ENCODE peak calls at places on chromosome 13, in seven cellular contexts. B is ascending aorta, W is lower leg skin, C is A549, K is mammary epithelial cell, U is neural progenitor cell, H is IMR-90. A is an unnamed sample.

GRCh38 chr13:35814573-35814972 is 316.6 kb downstream of the DCLK1 start:
- DNase-seq in W (no peak), U (no peak), C (no peak), K (no peak), B (no peak), H (no peak), A (no peak)

GRCh38 chr13:50123862-50124535 is 108.8 kb downstream of the KCNRG start:
- DNase-seq in H (peak; percentile 97), B (peak; percentile 92), C (peak; percentile 93), W (peak; percentile 71), K (peak; percentile 92), U (peak; percentile 81), A (peak; percentile 90)

GRCh38 chr13:24108615-24108965 is 51.9 kb upstream of the SPATA13 start:
- DNase-seq in U (no peak), W (no peak), C (no peak), H (no peak), B (no peak), K (no peak), A (no peak)

GRCh38 chr13:74305876-74306275 is 171.7 kb upstream of the KLF12 start:
- DNase-seq in B (no peak), H (no peak), K (peak; percentile 25), W (no peak), C (no peak), U (peak; percentile 22), A (no peak)

GRCh38 chr13:76799696-76800095 is 86.5 kb downstream of the KCTD12 start:
- DNase-seq in B (no peak), K (peak; percentile 24), U (no peak), W (no peak), C (no peak), H (no peak), A (no peak)

GRCh38 chr13:98784666-98785065 is 32.2 kb upstream of the SLC15A1 start:
- DNase-seq in W (no peak), C (no peak), K (no peak), B (no peak), U (no peak), H (no peak), A (no peak)

GRCh38 chr13:68927387-68928026 is 1180.1 kb upstream of the ATXN8OS start:
- DNase-seq in C (peak; percentile 35), B (no peak), H (no peak), U (peak; percentile 83), K (no peak), W (no peak), A (no peak)

GRCh38 chr13:99626461-99627082 is 125.3 kb downstream of the TM9SF2 start:
- DNase-seq in H (peak; percentile 21), K (peak; percentile 46), C (no peak), U (peak; percentile 18), W (no peak), B (no peak), A (peak; percentile 41)

GRCh38 chr13:74767031-74767430 is 632.8 kb upstream of the KLF12 start:
- DNase-seq in W (no peak), B (no peak), K (peak; percentile 63), H (peak; percentile 66), C (no peak), U (no peak), A (no peak)

GRCh38 chr13:76992548-76993001 is 694 bp downstream of the CLN5 start:
- DNase-seq in K (peak; percentile 54), B (no peak), W (peak; percentile 30), U (peak; percentile 60), C (peak; percentile 17), H (peak; percentile 23), A (peak; percentile 36)

GRCh38 chr13:61700663-61701062 is 285.0 kb upstream of the PCDH20 start:
- DNase-seq in K (no peak), W (no peak), B (no peak), C (no peak), H (no peak), U (no peak), A (no peak)

GRCh38 chr13:27857271-27857670 is 62.5 kb upstream of the PDX1 start:
- DNase-seq in U (no peak), H (no peak), C (no peak), W (no peak), B (no peak), K (no peak), A (no peak)

GRCh38 chr13:46550822-46551221 is 2.1 kb upstream of the LRCH1 start:
- DNase-seq in U (no peak), B (no peak), W (no peak), K (no peak), H (no peak), C (no peak), A (no peak)

GRCh38 chr13:62997038-62997619 is 1581.5 kb upstream of the PCDH20 start:
- DNase-seq in C (no peak), U (no peak), H (no peak), W (no peak), K (no peak), B (no peak), A (no peak)

GRCh38 chr13:97506511-97506910 is 72.5 kb downstream of the RAP2A start:
- DNase-seq in K (no peak), U (no peak), B (no peak), W (no peak), C (no peak), H (peak; percentile 74), A (no peak)

GRCh38 chr13:45132384-45133064 is 12.2 kb downstream of the GTF2F2 start:
- DNase-seq in H (no peak), C (no peak), B (no peak), W (no peak), K (no peak), U (no peak), A (no peak)

GRCh38 chr13:20832861-20833260 is 59.1 kb upstream of the EEF1AKMT1 start:
- DNase-seq in U (no peak), H (no peak), C (no peak), B (no peak), W (no peak), K (no peak), A (no peak)

GRCh38 chr13:112664501-112665203 is 25.2 kb upstream of the ATP11A start:
- DNase-seq in H (peak; percentile 47), B (no peak), U (no peak), K (peak; percentile 34), C (no peak), W (no peak), A (no peak)

GRCh38 chr13:111632906-111633305 is 312.5 kb downstream of the TEX29 start:
- DNase-seq in H (no peak), B (no peak), U (peak; percentile 28), W (no peak), C (no peak), K (no peak), A (no peak)

GRCh38 chr13:111630411-111630810 is 310.0 kb downstream of the TEX29 start:
- DNase-seq in U (peak; percentile 47), B (no peak), H (no peak), C (no peak), K (no peak), W (no peak), A (no peak)

GRCh38 chr13:111636271-111636670 is 315.8 kb downstream of the TEX29 start:
- DNase-seq in K (no peak), C (no peak), H (no peak), B (no peak), U (no peak), W (no peak), A (no peak)

GRCh38 chr13:111634410-111634809 is 314.0 kb downstream of the TEX29 start:
- DNase-seq in C (no peak), B (no peak), W (no peak), H (no peak), U (no peak), K (no peak), A (no peak)

GRCh38 chr13:111633401-111633800 is 313.0 kb downstream of the TEX29 start:
- DNase-seq in H (no peak), W (no peak), K (no peak), U (no peak), C (no peak), B (no peak), A (no peak)
- H3K4me3 ChIP-seq in H (no peak overlapping the region), W (no peak overlapping the region), K (no peak overlapping the region), U (no peak overlapping the region), C (no peak overlapping the region), B (no peak overlapping the region), A (no peak overlapping the region)

DNA sequence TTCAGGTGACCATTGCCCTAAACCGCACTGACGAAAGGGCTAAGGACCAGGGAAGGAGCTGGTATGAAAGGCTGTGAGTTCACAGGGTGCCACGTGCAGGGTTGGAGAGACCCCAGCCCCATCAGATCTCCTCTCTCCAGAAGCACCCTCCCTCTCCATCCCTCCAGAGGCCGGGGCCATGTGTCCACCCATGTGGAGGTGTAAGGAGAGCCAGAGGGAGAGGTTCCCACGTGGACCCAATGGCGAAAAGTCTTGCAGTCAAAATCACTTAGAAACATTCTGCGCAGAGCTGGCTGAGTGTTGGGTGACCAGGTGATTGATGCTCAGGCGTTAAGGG is 168.3 kb downstream of the COL4A1 start:
- DNase-seq in W (no peak), B (no peak), U (no peak), H (no peak), C (no peak), K (no peak), A (no peak)
- TF ChIP-seq CTCF in W (no peak), B (no peak), U (no peak), H (no peak), C (no peak), K (no peak), A (no peak)

GRCh38 chr13:33351324-33351723 is 65.8 kb upstream of the STARD13 start:
- DNase-seq in W (no peak), H (peak; percentile 64), U (no peak), C (peak; percentile 25), K (no peak), B (no peak), A (peak; percentile 36)
- H3K4me3 ChIP-seq in W (no peak overlapping the region), H (peak overlapping the region; percentile 17), U (no peak overlapping the region), C (no peak overlapping the region), K (no peak overlapping the region), B (no peak overlapping the region), A (no peak overlapping the region)

GRCh38 chr13:94227255-94227879 is 252.1 kb downstream of the DCT start:
- DNase-seq in B (no peak), C (no peak), H (no peak), U (no peak), K (no peak), W (no peak), A (no peak)

GRCh38 chr13:94228781-94229180 is 250.7 kb downstream of the DCT start:
- DNase-seq in W (no peak), K (no peak), C (no peak), U (no peak), H (peak; percentile 25), B (no peak), A (no peak)

DNA sequence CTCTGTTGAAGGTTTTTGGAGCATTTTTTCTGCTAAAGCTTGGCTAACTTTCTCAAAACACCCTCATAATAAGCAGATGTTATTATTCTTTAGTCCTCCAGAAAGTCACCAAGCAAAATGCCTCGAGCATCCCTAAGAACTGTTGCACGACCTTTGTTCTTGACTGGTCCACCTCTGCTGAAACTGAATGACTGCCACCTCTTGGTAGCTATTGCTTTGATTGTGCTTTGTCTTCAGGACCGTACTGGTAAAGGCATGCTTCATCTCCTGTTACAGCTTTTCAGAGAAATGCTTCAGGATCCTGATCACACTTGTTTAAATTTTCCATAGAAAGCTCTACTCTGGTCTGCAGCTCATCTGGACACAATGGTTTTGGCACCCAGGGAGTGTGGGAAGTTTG is 254.8 kb downstream of the DCT start:
- DNase-seq in B (no peak), C (no peak), W (no peak), U (peak; percentile 19), H (no peak), K (no peak), A (no peak)
- TF ChIP-seq CTCF in B (no peak), C (no peak), W (no peak), U (peak; percentile 15), H (no peak), K (no peak), A (no peak)

GRCh38 chr13:30033681-30034447 is 183.4 kb upstream of the UBL3 start:
- DNase-seq in K (peak; percentile 66), C (peak; percentile 29), U (no peak), B (no peak), H (peak; percentile 97), W (no peak), A (no peak)
- H3K4me3 ChIP-seq in K (no peak overlapping the region), C (no peak overlapping the region), U (no peak overlapping the region), B (no peak overlapping the region), H (no peak overlapping the region), W (no peak overlapping the region), A (no peak overlapping the region)

A was measured in tibial artery.